ENCODE peak calls at places on chromosomes 7 and 10, in nine cellular contexts. One of them, this sample, is unnamed.

GRCh38 chr10:22473459-22473858 is 128.2 kb downstream of the SPAG6 start:
- DNase-seq in stimulated activated CD8-positive, alpha-beta memory T cell treated with anti-CD3 and anti-CD28 coated beads, Interleukin-7, amount 100 ng/mL, for 48 hours: no peak
- DNase-seq in lung: no peak
- DNase-seq in stimulated activated CD4-positive, alpha-beta T cell treated with anti-CD3 and anti-CD28 coated beads, TNF-alpha, amount 100 ng/mL, for 1 hour: no peak
- DNase-seq in OCI-M1: no peak
- DNase-seq in fibroblast of villous mesenchyme: no peak
- DNase-seq in glutamatergic neuron: no peak
- DNase-seq in colonic mucosa: no peak
- DNase-seq in GF-D8: no peak
- DNase-seq in this sample: no peak

GRCh38 chr7:78635394-78635793 is 818.1 kb downstream of the MAGI2 start:
- DNase-seq in GF-D8: no peak
- DNase-seq in OCI-M1: no peak
- DNase-seq in stimulated activated CD4-positive, alpha-beta T cell treated with anti-CD3 and anti-CD28 coated beads, TNF-alpha, amount 100 ng/mL, for 1 hour: no peak
- DNase-seq in lung: no peak
- DNase-seq in stimulated activated CD8-positive, alpha-beta memory T cell treated with anti-CD3 and anti-CD28 coated beads, Interleukin-7, amount 100 ng/mL, for 48 hours: no peak
- DNase-seq in fibroblast of villous mesenchyme: no peak
- DNase-seq in glutamatergic neuron: no peak
- DNase-seq in colonic mucosa: no peak
- DNase-seq in this sample: no peak

GRCh38 chr10:30420266-30420665 is 13.7 kb upstream of the MAP3K8 start:
- DNase-seq in lung: no peak
- DNase-seq in stimulated activated CD4-positive, alpha-beta T cell treated with anti-CD3 and anti-CD28 coated beads, TNF-alpha, amount 100 ng/mL, for 1 hour: no peak
- DNase-seq in glutamatergic neuron: no peak
- DNase-seq in colonic mucosa: no peak
- DNase-seq in GF-D8: no peak
- DNase-seq in OCI-M1: no peak
- DNase-seq in stimulated activated CD8-positive, alpha-beta memory T cell treated with anti-CD3 and anti-CD28 coated beads, Interleukin-7, amount 100 ng/mL, for 48 hours: no peak
- DNase-seq in fibroblast of villous mesenchyme: no peak
- DNase-seq in this sample: no peak

GRCh38 chr7:104926189-104926904 is 87.7 kb upstream of the KMT2E start:
- DNase-seq in glutamatergic neuron: no peak
- DNase-seq in stimulated activated CD4-positive, alpha-beta T cell treated with anti-CD3 and anti-CD28 coated beads, TNF-alpha, amount 100 ng/mL, for 1 hour: no peak
- DNase-seq in GF-D8: no peak
- DNase-seq in stimulated activated CD8-positive, alpha-beta memory T cell treated with anti-CD3 and anti-CD28 coated beads, Interleukin-7, amount 100 ng/mL, for 48 hours: no peak
- DNase-seq in colonic mucosa: no peak
- DNase-seq in fibroblast of villous mesenchyme: no peak
- DNase-seq in lung: no peak
- DNase-seq in OCI-M1: no peak
- DNase-seq in this sample: no peak

GRCh38 chr7:22329816-22330524 is 27.0 kb downstream of the RAPGEF5 start:
- DNase-seq in stimulated activated CD4-positive, alpha-beta T cell treated with anti-CD3 and anti-CD28 coated beads, TNF-alpha, amount 100 ng/mL, for 1 hour: no peak
- DNase-seq in stimulated activated CD8-positive, alpha-beta memory T cell treated with anti-CD3 and anti-CD28 coated beads, Interleukin-7, amount 100 ng/mL, for 48 hours: no peak
- DNase-seq in fibroblast of villous mesenchyme: no peak
- DNase-seq in colonic mucosa: peak; percentile 67
- DNase-seq in lung: no peak
- DNase-seq in glutamatergic neuron: no peak
- DNase-seq in GF-D8: no peak
- DNase-seq in OCI-M1: no peak
- DNase-seq in this sample: no peak

GRCh38 chr10:49605177-49605938 is 4.8 kb upstream of the SLC18A3 start:
- DNase-seq in lung: no peak
- DNase-seq in stimulated activated CD8-positive, alpha-beta memory T cell treated with anti-CD3 and anti-CD28 coated beads, Interleukin-7, amount 100 ng/mL, for 48 hours: no peak
- DNase-seq in stimulated activated CD4-positive, alpha-beta T cell treated with anti-CD3 and anti-CD28 coated beads, TNF-alpha, amount 100 ng/mL, for 1 hour: no peak
- DNase-seq in colonic mucosa: no peak
- DNase-seq in GF-D8: no peak
- DNase-seq in OCI-M1: no peak
- DNase-seq in glutamatergic neuron: no peak
- DNase-seq in fibroblast of villous mesenchyme: no peak
- DNase-seq in this sample: no peak

GRCh38 chr7:8422177-8422576 is 11.2 kb upstream of the NXPH1 start:
- DNase-seq in stimulated activated CD4-positive, alpha-beta T cell treated with anti-CD3 and anti-CD28 coated beads, TNF-alpha, amount 100 ng/mL, for 1 hour: no peak
- DNase-seq in colonic mucosa: no peak
- DNase-seq in lung: no peak
- DNase-seq in GF-D8: no peak
- DNase-seq in OCI-M1: no peak
- DNase-seq in fibroblast of villous mesenchyme: no peak
- DNase-seq in stimulated activated CD8-positive, alpha-beta memory T cell treated with anti-CD3 and anti-CD28 coated beads, Interleukin-7, amount 100 ng/mL, for 48 hours: no peak
- DNase-seq in glutamatergic neuron: no peak
- DNase-seq in this sample: no peak

GRCh38 chr10:43622022-43622421 is 15.8 kb downstream of the ZNF485 start:
- DNase-seq in stimulated activated CD8-positive, alpha-beta memory T cell treated with anti-CD3 and anti-CD28 coated beads, Interleukin-7, amount 100 ng/mL, for 48 hours: no peak
- DNase-seq in OCI-M1: no peak
- DNase-seq in colonic mucosa: no peak
- DNase-seq in GF-D8: no peak
- DNase-seq in stimulated activated CD4-positive, alpha-beta T cell treated with anti-CD3 and anti-CD28 coated beads, TNF-alpha, amount 100 ng/mL, for 1 hour: no peak
- DNase-seq in fibroblast of villous mesenchyme: no peak
- DNase-seq in lung: no peak
- DNase-seq in glutamatergic neuron: no peak
- DNase-seq in this sample: no peak

GRCh38 chr10:94131885-94132284 is 138.2 kb downstream of the PLCE1 start:
- DNase-seq in colonic mucosa: no peak
- DNase-seq in OCI-M1: no peak
- DNase-seq in stimulated activated CD8-positive, alpha-beta memory T cell treated with anti-CD3 and anti-CD28 coated beads, Interleukin-7, amount 100 ng/mL, for 48 hours: no peak
- DNase-seq in glutamatergic neuron: no peak
- DNase-seq in GF-D8: no peak
- DNase-seq in stimulated activated CD4-positive, alpha-beta T cell treated with anti-CD3 and anti-CD28 coated beads, TNF-alpha, amount 100 ng/mL, for 1 hour: no peak
- DNase-seq in fibroblast of villous mesenchyme: peak; percentile 58
- DNase-seq in lung: no peak
- DNase-seq in this sample: no peak